ENCODE peak calls at places on chromosome 20, in six cellular contexts. C is LoVo, M is NCI-H146, U is lower lobe of right lung, B is AG20443, Z is HEK293T. P is an unnamed sample.

GRCh38 chr20:24672886-24673677 is 203.7 kb downstream of the SYNDIG1 start:
- DNase-seq in M (no peak), Z (no peak), B (peak), U (no peak), C (peak), P (no peak)

GRCh38 chr20:2840967-2841531 is 504 bp downstream of the VPS16 start:
- DNase-seq in M (peak), C (peak), B (peak), Z (peak), U (peak), P (peak)

GRCh38 chr20:36113566-36114247 is 40.8 kb upstream of the EPB41L1 start:
- DNase-seq in U (no peak), M (no peak), C (no peak), Z (no peak), B (no peak), P (no peak)

GRCh38 chr20:44909872-44910689 is at the start of gene PABPC1L:
- DNase-seq in Z (peak), U (peak), M (peak), C (peak), B (peak), P (peak)

GRCh38 chr20:38447931-38448675 is 13.0 kb upstream of the SNHG17 start:
- DNase-seq in C (no peak), U (no peak), B (no peak), Z (no peak), M (peak), P (no peak)

GRCh38 chr20:24572862-24573261 is 103.4 kb downstream of the SYNDIG1 start:
- DNase-seq in B (no peak), U (no peak), C (no peak), M (no peak), Z (no peak), P (no peak)

GRCh38 chr20:59933296-59933848 is at the start of gene SYCP2:
- DNase-seq in C (no peak), B (peak), Z (no peak), M (peak), U (peak), P (no peak)

GRCh38 chr20:2468581-2469407 is 1.8 kb downstream of the SNRPB start:
- DNase-seq in Z (no peak), U (no peak), B (no peak), M (no peak), C (no peak), P (no peak)

GRCh38 chr20:47336013-47336754 is 20.3 kb downstream of the ZMYND8 start:
- DNase-seq in B (peak), C (no peak), M (no peak), U (no peak), Z (no peak), P (no peak)

GRCh38 chr20:10618611-10619245 is 55.1 kb downstream of the JAG1 start:
- DNase-seq in Z (no peak), B (no peak), M (no peak), U (no peak), C (no peak), P (no peak)

GRCh38 chr20:775679-776135 is 7.4 kb upstream of the SLC52A3 start:
- DNase-seq in U (no peak), C (peak), B (peak), Z (no peak), M (no peak), P (no peak)

GRCh38 chr20:31712564-31713311 is 9.9 kb downstream of the BCL2L1 start:
- DNase-seq in C (peak), M (peak), Z (no peak), B (peak), U (peak), P (peak)

GRCh38 chr20:18404172-18404571 is 62.7 kb downstream of the DZANK1 start:
- DNase-seq in C (no peak), B (peak), M (no peak), U (no peak), Z (no peak), P (no peak)

GRCh38 chr20:50172347-50173013 is 18.1 kb upstream of the CEBPB start:
- DNase-seq in B (peak), U (peak), M (no peak), Z (peak), C (peak), P (peak)

GRCh38 chr20:25045343-25045712 is 12.6 kb downstream of the ACSS1 start:
- DNase-seq in C (no peak), Z (no peak), B (no peak), M (no peak), U (peak), P (no peak)